ENCODE peak calls at places on chromosomes 13 and 19, in nine cellular contexts. Y, X, A, H, G, D, N, O and S are unnamed samples.
A peak's percentile ranks its signal among the peaks of the same experiment; 100 is the strongest.

GRCh38 chr19:17158584-17158983 is 56.6 kb upstream of the USE1 start:
- DNase-seq in Y (no peak), X (no peak), A (no peak), H (no peak), G (no peak), D (no peak), N (no peak), O (no peak), S (no peak)

GRCh38 chr19:38078302-38078930 is 145.6 kb downstream of the DPF1 start:
- DNase-seq in Y (no peak), X (no peak), A (no peak), H (no peak), G (no peak), D (no peak), N (no peak), O (no peak), S (no peak)

GRCh38 chr13:33285420-33286124 is at the start of gene STARD13:
- DNase-seq in Y (peak; percentile 96), X (peak; percentile 97), A (peak; percentile 92), H (peak; percentile 91), G (peak; percentile 16), D (peak; percentile 98), N (peak; percentile 93), O (peak; percentile 82), S (peak; percentile 97)

GRCh38 chr19:50230379-50231351 is 27.2 kb downstream of the MYH14 start:
- DNase-seq in Y (peak; percentile 48), X (no peak), A (no peak), H (no peak), G (no peak), D (no peak), N (no peak), O (no peak), S (no peak)

GRCh38 chr13:38641164-38641948 is 45.5 kb upstream of the FREM2 start:
- DNase-seq in Y (no peak), X (no peak), A (no peak), H (no peak), G (no peak), D (no peak), N (no peak), O (no peak), S (no peak)

GRCh38 chr19:42465827-42466280 is 23.1 kb upstream of the CXCL17 start:
- DNase-seq in Y (no peak), X (no peak), A (no peak), H (peak; percentile 72), G (peak; percentile 66), D (no peak), N (no peak), O (peak; percentile 78), S (no peak)

GRCh38 chr13:44815507-44816074 is 173.7 kb downstream of the NUFIP1 start:
- DNase-seq in Y (no peak), X (peak; percentile 45), A (no peak), H (no peak), G (no peak), D (no peak), N (peak; percentile 49), O (no peak), S (peak; percentile 86)

GRCh38 chr13:30696278-30697176 is 38.8 kb upstream of the ALOX5AP start:
- DNase-seq in Y (peak; percentile 64), X (no peak), A (no peak), H (peak; percentile 58), G (no peak), D (no peak), N (no peak), O (peak; percentile 80), S (no peak)

DNA sequence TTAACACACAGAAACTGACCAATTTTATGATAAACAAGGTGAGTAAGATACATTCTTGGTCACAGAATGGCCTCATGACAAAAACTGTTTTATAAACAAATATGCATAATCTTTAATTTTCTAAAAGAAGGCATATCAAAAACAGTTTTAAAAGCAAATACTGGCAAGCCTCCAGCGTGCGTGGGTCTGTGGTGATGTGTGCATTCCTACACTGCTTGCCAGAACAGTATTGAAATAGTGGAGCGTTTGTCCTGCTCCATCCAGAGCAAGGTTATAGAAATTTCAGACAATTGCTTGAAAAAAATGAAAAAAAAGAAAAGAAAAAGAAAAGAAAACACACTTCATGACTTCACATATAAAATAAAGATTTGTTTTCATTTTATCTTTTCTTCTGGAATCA is 140.9 kb downstream of the MZT1 start:
- DNase-seq in Y (no peak), X (no peak), A (no peak), H (no peak), G (no peak), D (no peak), N (no peak), O (no peak), S (no peak)
- H3K27ac ChIP-seq in Y (no peak overlapping the region), X (no peak overlapping the region), A (no peak overlapping the region), H (no peak overlapping the region), G (no peak overlapping the region), D (no peak overlapping the region), N (no peak overlapping the region), O (no peak overlapping the region), S (no peak overlapping the region)

GRCh38 chr19:33403973-33404304 is 30.4 kb downstream of the CEBPG start:
- DNase-seq in Y (no peak), X (peak; percentile 9), A (no peak), H (no peak), G (no peak), D (peak; percentile 56), N (peak; percentile 19), O (no peak), S (no peak)
- TF ChIP-seq POLR2A in Y (no peak), X (no peak), A (no peak), H (no peak), G (no peak), D (no peak), N (no peak), O (no peak), S (no peak)

DNA sequence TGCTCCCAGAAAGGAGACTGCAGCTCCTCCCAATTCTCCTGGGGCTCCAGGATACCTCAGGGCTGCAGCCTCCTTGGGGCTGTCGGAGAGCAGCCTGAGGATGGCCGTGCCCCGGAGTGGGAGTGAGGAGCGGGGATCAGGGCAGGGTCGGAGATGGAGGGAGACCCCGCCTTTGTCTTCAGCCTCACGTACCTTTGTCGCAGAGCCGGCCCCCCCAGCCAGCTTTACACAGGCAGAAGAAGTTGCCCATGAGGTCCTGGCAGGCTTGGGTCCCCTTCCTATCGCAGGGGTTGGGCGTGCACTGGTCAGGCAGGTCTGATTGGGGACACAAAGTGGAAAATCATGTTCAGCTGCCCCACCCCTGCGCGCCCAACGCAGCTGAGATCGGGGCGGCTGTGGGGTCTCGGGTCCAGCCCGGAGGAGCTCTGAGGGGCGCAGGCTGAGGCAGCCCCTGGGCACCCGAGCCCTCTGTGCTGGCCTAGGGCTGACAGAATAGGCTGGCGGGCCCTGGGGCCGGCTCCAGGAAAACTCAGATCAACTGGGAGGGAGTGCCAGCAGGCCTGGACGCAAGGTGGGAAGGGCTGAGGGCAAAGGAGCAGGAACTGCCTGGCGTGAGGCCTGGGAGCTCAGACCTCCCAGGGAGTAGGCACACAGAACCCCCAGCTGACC is 24.2 kb downstream of the GAS6 start:
- DNase-seq in Y (peak; percentile 74), X (no peak), A (peak; percentile 81), H (peak; percentile 71), G (no peak), D (no peak), N (no peak), O (no peak), S (no peak)
- H3K4me1 ChIP-seq in Y (peaks cover 53% of the 10 kb centered on the region), X (peaks cover 3% of the 10 kb centered on the region), A (peaks cover 56% of the 10 kb centered on the region), H (peaks cover 5% of the 10 kb centered on the region), G (no peaks in the 10 kb centered on the region), D (peaks cover 47% of the 10 kb centered on the region), N (peaks cover 24% of the 10 kb centered on the region), O (peaks cover 18% of the 10 kb centered on the region), S (peaks cover 41% of the 10 kb centered on the region)

GRCh38 chr19:14562660-14563589 is 8.9 kb downstream of the NDUFB7 start:
- DNase-seq in Y (no peak), X (no peak), A (no peak), H (no peak), G (no peak), D (no peak), N (no peak), O (no peak), S (no peak)

GRCh38 chr19:14565298-14565679 is 6.6 kb downstream of the NDUFB7 start:
- DNase-seq in Y (peak; percentile 21), X (no peak), A (no peak), H (no peak), G (no peak), D (no peak), N (peak; percentile 38), O (no peak), S (no peak)

GRCh38 chr19:14565765-14566711 is 5.8 kb downstream of the NDUFB7 start:
- DNase-seq in Y (no peak), X (no peak), A (no peak), H (no peak), G (no peak), D (no peak), N (peak; percentile 45), O (no peak), S (no peak)

GRCh38 chr19:14563590-14563926 is 8.3 kb downstream of the NDUFB7 start:
- DNase-seq in Y (no peak), X (no peak), A (no peak), H (no peak), G (no peak), D (no peak), N (no peak), O (no peak), S (no peak)

DNA sequence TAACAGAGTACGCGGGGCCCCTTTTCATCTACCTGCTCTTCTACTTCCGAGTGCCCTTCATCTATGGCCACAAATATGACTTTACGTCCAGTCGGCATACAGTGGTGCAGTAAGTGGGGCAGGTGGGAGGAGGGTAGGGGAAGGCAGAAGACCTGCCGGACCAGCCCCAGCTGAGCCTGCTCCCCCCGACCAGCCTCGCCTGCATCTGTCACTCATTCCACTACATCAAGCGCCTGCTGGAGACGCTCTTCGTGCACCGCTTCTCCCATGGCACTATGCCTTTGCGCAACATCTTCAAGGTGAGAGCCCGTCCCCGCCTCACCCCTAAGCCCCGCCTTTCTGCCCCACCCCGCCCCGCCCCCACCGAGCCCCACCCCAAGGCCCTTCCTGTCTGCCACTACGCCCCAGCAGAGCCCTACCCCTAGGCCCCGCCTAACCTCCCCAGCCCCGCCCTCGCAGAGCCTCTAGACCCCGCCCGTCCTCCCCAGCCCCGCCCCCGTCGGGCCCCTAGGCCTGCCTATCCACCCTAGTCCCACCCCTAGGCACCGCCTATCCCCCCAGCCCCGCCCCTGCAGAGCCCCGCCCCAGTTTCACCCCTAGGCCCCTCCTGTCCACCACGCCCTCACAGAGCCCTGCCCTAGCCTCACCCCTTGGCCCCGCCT is 7.7 kb downstream of the NDUFB7 start:
- DNase-seq in Y (no peak), X (no peak), A (no peak), H (no peak), G (no peak), D (no peak), N (peak; percentile 52), O (no peak), S (no peak)
- H3K27ac ChIP-seq in Y (no peak overlapping the region), X (no peak overlapping the region), A (no peak overlapping the region), H (no peak overlapping the region), G (no peak overlapping the region), D (no peak overlapping the region), N (no peak overlapping the region), O (no peak overlapping the region), S (peak overlapping the region; percentile 92)

DNA sequence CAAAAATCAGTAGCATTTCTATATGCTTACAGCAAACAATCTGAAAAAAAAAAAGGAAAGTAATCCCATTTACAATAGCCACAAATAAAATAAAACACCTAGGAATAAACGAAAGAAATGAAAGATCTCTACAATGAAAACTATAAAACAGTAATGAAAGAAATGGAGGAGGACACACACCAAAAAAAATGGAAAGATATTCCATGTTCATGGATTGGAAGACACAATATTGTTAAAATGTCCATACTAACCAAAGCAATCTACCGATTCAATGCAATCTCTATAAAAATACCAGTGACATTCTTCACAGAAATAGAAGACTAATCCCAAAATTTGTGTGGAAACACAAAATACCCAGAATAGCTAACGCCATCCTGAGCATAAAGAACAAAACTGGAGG is 4.7 kb downstream of the FCGBP start:
- DNase-seq in Y (no peak), X (no peak), A (no peak), H (no peak), G (no peak), D (no peak), N (no peak), O (no peak), S (no peak)
- TF ChIP-seq POLR2A in Y (no peak), X (no peak), A (no peak), H (no peak), G (no peak), D (no peak), N (no peak), O (no peak), S (no peak)